ENCODE peak calls at places on chromosomes 13 and 19, in five cellular contexts. S is RCC 7860, I is HT1080, C is head of caudate nucleus, K is ELR. N is an unnamed sample.
A peak's percentile ranks its signal among the peaks of the same experiment; 100 is the strongest.

GRCh38 chr13:30334663-30335386 is 27.5 kb upstream of the KATNAL1 start:
- DNase-seq in C (peak; percentile 39), I (peak; percentile 15), S (no peak), K (peak; percentile 61), N (no peak)

GRCh38 chr19:12603714-12604113 is 6.9 kb downstream of the ZNF490 start:
- DNase-seq in K (no peak), S (no peak), I (no peak), C (peak; percentile 57), N (peak; percentile 51)

GRCh38 chr13:22108283-22108897 is 437.5 kb downstream of the FGF9 start:
- DNase-seq in S (no peak), I (no peak), C (no peak), K (no peak), N (no peak)

GRCh38 chr13:77751513-77752456 is 54.3 kb downstream of the SLAIN1 start:
- DNase-seq in K (peak; percentile 58), I (peak; percentile 55), C (peak; percentile 66), S (no peak), N (peak; percentile 33)

GRCh38 chr13:98978280-98978679 is 416 bp upstream of the DOCK9 start:
- DNase-seq in S (peak; percentile 74), I (peak; percentile 94), K (peak; percentile 98), C (no peak), N (no peak)

GRCh38 chr19:55206664-55207500 is 2.4 kb downstream of the PTPRH start:
- DNase-seq in S (peak; percentile 66), I (peak; percentile 88), C (peak; percentile 59), K (peak; percentile 94), N (peak; percentile 48)

GRCh38 chr13:98801626-98802418 is 49.4 kb upstream of the SLC15A1 start:
- DNase-seq in C (no peak), K (no peak), S (no peak), I (no peak), N (no peak)

GRCh38 chr19:44611812-44612295 is 1.5 kb upstream of the IGSF23 start:
- DNase-seq in C (no peak), I (no peak), S (no peak), K (no peak), N (no peak)

N was measured in activated naive CD4-positive, alpha-beta T cell treated with anti-CD3 and anti-CD28 coated beads, Interleukin-2, amount 50 U/mL, for 16 hours.